ENCODE peak calls at places on chromosomes 2 and 18, in eight cellular contexts. O is psoas muscle; N is mammary epithelial cell; M is spleen; R is A549; H is HAP-1; L is esophagus muscularis mucosa; F is CD8-positive, alpha-beta T cell. Q is an unnamed sample.

GRCh38 chr18:23243178-23243577 is 107.9 kb downstream of the CABLES1 start:
- DNase-seq in O (no peak), N (no peak), M (no peak), R (no peak), H (peak; percentile 14), L (no peak), F (no peak), Q (no peak)

GRCh38 chr2:125979886-125980285 is 676.1 kb upstream of the GYPC start:
- DNase-seq in O (no peak), N (no peak), M (no peak), R (no peak), H (no peak), L (no peak), F (no peak), Q (no peak)

GRCh38 chr2:124566518-124566970 is 541.5 kb downstream of the CNTNAP5 start:
- DNase-seq in O (no peak), N (no peak), M (no peak), R (no peak), H (no peak), L (no peak), F (no peak), Q (no peak)

GRCh38 chr2:168641636-168642035 is 160.8 kb upstream of the NOSTRIN start:
- DNase-seq in O (no peak), N (no peak), M (no peak), R (no peak), H (no peak), L (no peak), F (no peak), Q (no peak)

GRCh38 chr2:169464508-169465386 is 14.5 kb upstream of the BBS5 start:
- DNase-seq in O (no peak), N (no peak), M (no peak), R (no peak), H (peak; percentile 11), L (no peak), F (no peak), Q (no peak)

GRCh38 chr18:48992791-48993555 is 42.2 kb upstream of the SMAD7 start:
- DNase-seq in O (no peak), N (no peak), M (peak; percentile 84), R (no peak), H (no peak), L (no peak), F (no peak), Q (no peak)

GRCh38 chr18:8080092-8080491 is 513.0 kb downstream of the PTPRM start:
- DNase-seq in O (no peak), N (no peak), M (no peak), R (no peak), H (no peak), L (no peak), F (no peak), Q (no peak)

GRCh38 chr2:127455566-127456493 is 37.6 kb downstream of the PROC start:
- DNase-seq in O (no peak), N (no peak), M (no peak), R (no peak), H (peak; percentile 16), L (no peak), F (no peak), Q (no peak)

GRCh38 chr2:145744541-145745386 is 1224.8 kb upstream of the ZEB2 start:
- DNase-seq in O (no peak), N (peak; percentile 94), M (no peak), R (no peak), H (no peak), L (no peak), F (no peak), Q (no peak)

GRCh38 chr18:37361223-37362157 is 204.1 kb downstream of the CELF4 start:
- DNase-seq in O (no peak), N (no peak), M (no peak), R (no peak), H (no peak), L (no peak), F (no peak), Q (no peak)

GRCh38 chr18:51110073-51110797 is 80.2 kb downstream of the SMAD4 start:
- DNase-seq in O (peak; percentile 67), N (peak; percentile 25), M (peak; percentile 92), R (peak; percentile 52), H (peak; percentile 32), L (no peak), F (peak; percentile 54), Q (peak; percentile 60)

GRCh38 chr2:13858626-13859025 is 773.9 kb upstream of the LRATD1 start:
- DNase-seq in O (no peak), N (peak; percentile 8), M (no peak), R (no peak), H (no peak), L (no peak), F (no peak), Q (no peak)
- H3K9me3 ChIP-seq in O (no peaks in the 10 kb centered on the region), N (no peaks in the 10 kb centered on the region), M (no peaks in the 10 kb centered on the region), R (peaks cover 13% of the 10 kb centered on the region), H (no peaks in the 10 kb centered on the region), L (no peaks in the 10 kb centered on the region), F (no peaks in the 10 kb centered on the region), Q (no peaks in the 10 kb centered on the region)

DNA sequence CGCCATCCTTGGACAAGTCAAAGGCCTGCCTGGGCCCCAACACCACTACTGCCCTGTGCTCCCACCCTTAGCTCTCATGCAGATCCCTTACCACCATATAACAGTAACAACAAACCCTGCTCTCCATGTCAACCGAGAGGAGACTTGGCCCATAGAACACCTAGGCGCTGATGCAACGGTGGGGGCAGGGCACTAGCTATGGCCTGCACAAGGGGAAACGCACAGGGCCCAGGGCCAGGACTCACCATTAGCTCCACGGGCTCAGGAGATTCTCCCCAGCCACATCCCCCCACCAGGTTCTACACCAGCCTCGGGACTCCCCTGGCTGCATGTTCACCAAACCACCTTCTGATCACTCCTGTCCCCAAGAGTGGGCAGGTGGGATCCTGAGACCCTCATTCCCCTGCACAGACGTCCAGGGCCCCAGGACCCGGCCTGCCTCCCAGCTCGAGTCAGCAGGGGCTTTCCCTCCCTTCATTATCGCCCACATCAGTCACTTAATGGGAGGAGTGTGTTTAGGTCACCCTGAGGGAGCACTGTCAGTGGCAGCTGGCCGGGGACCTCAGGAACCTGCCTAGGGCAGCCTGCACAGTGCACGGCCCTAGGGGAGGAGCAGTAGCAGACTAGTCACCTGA is 29.3 kb downstream of the ANKMY1 start:
- DNase-seq in O (no peak), N (no peak), M (peak; percentile 51), R (no peak), H (no peak), L (no peak), F (no peak), Q (no peak)
- H3K9me3 ChIP-seq in O (peaks cover 8% of the 10 kb centered on the region), N (peaks cover 18% of the 10 kb centered on the region), M (peaks cover 38% of the 10 kb centered on the region), R (peaks cover 60% of the 10 kb centered on the region), H (peaks cover 19% of the 10 kb centered on the region), L (peaks cover 17% of the 10 kb centered on the region), F (peaks cover 14% of the 10 kb centered on the region), Q (peaks cover 26% of the 10 kb centered on the region)

DNA sequence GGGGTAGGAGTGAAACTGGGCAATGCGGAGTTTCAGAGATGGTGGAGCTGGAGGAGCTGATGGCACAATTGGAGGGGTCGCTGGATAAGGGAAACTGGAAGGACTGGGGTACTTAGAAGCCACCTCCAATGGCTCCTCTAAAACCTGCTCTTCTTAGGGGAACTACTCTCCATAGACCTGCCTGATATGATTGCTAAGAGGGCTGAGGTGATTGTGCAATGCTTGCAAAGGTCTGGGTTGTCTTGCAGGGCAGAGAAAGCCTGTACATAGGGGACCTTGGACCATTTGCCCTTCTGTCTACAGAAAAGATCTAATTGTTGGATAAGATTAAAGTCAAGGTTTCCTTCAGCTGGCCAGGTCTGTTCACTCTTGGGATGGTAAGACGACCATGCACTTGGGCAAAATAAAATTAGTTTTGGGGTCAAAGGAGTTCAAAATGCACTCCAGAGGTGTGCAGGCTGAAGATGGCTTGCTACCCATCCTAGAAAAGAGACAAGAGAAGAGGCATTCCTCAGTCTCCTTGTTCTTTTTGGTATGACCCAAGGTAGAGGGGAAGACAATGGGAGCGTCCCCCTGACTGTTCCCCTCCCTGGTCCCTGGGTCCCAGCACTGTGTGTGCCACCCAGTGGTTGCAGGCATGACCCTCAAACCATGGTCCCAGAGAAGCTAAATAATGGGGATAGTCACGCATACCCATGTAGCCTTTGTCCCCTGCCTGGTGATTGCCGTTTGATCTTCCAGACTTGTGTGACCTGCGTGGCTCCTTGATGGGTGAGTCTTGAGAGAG is 41.1 kb downstream of the STK17B start:
- DNase-seq in O (no peak), N (no peak), M (no peak), R (no peak), H (no peak), L (no peak), F (no peak), Q (no peak)
- H3K9me3 ChIP-seq in O (peaks cover 34% of the 10 kb centered on the region), N (peaks cover 13% of the 10 kb centered on the region), M (peaks cover 68% of the 10 kb centered on the region), R (peaks cover 26% of the 10 kb centered on the region), H (no peaks in the 10 kb centered on the region), L (peaks cover 34% of the 10 kb centered on the region), F (peaks cover 19% of the 10 kb centered on the region), Q (peaks cover 61% of the 10 kb centered on the region)

GRCh38 chr2:81097361-81097760 is 792.8 kb upstream of the LRRTM1 start:
- DNase-seq in O (no peak), N (no peak), M (no peak), R (no peak), H (no peak), L (no peak), F (no peak), Q (no peak)
- H3K9me3 ChIP-seq in O (no peaks in the 10 kb centered on the region), N (peaks cover 4% of the 10 kb centered on the region), M (peaks cover 5% of the 10 kb centered on the region), R (peaks cover 3% of the 10 kb centered on the region), H (no peaks in the 10 kb centered on the region), L (no peaks in the 10 kb centered on the region), F (no peaks in the 10 kb centered on the region), Q (peaks cover 5% of the 10 kb centered on the region)

DNA sequence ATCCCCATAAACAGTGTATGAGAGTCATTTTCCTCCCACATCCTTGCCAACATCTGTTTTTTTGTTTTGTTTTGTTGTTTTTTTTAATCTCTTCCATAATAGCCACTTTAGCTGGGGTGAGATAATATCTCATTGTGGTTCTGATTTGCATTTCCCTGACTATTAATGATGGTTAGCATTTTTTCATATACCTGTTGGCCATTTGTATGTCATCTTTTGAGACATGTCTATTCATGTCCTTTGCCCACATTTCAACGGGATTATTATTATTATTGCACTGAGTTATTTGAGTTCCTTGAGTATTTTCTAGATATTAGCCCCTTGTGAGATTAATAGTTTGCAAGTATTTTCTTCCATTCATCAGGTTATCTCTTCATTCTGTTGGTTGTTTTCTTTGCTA is 223.3 kb downstream of the LPIN1 start:
- DNase-seq in O (no peak), N (peak; percentile 53), M (no peak), R (no peak), H (no peak), L (no peak), F (no peak), Q (no peak)
- H3K9me3 ChIP-seq in O (peaks cover 16% of the 10 kb centered on the region), N (peaks cover 5% of the 10 kb centered on the region), M (peaks cover 16% of the 10 kb centered on the region), R (peaks cover 10% of the 10 kb centered on the region), H (no peaks in the 10 kb centered on the region), L (peaks cover 18% of the 10 kb centered on the region), F (no peaks in the 10 kb centered on the region), Q (peaks cover 16% of the 10 kb centered on the region)